ENCODE peak calls at places on chromosomes 7 and 10, in eight cellular contexts. N is Kasumi-1, Z is brain microvascular endothelial cell, K is fibroblast of pulmonary artery, S is AG04450, R is lower lobe of right lung, P is NCI-H2171 treated with DMSO at 0.1 percent for 48 hours, T is HT1080. I is an unnamed sample.

GRCh38 chr7:142917447-142917846 is 16.1 kb downstream of the TRPV5 start:
- DNase-seq in N (no peak), K (no peak), R (no peak), S (no peak), P (no peak), T (no peak), Z (no peak), I (no peak)

GRCh38 chr7:150955519-150956394 is 22.4 kb downstream of the KCNH2 start:
- DNase-seq in S (no peak), R (no peak), P (peak; percentile 69), N (no peak), T (no peak), K (no peak), Z (no peak), I (no peak)

GRCh38 chr7:42237162-42237821 is at the start of gene GLI3:
- DNase-seq in P (peak; percentile 46), R (peak; percentile 74), S (peak; percentile 77), T (peak; percentile 89), Z (peak; percentile 87), K (peak; percentile 95), N (peak; percentile 84), I (peak; percentile 83)

GRCh38 chr7:141654551-141654950 is 47.4 kb downstream of the DENND11 start:
- DNase-seq in S (peak; percentile 33), Z (peak; percentile 75), K (peak; percentile 82), T (peak; percentile 69), R (no peak), N (peak; percentile 92), P (peak; percentile 63), I (peak; percentile 79)

GRCh38 chr10:23399701-23400144 is 39.2 kb upstream of the OTUD1 start:
- DNase-seq in N (no peak), S (peak; percentile 68), K (peak; percentile 87), P (no peak), R (no peak), T (no peak), Z (peak; percentile 91), I (peak; percentile 75)

GRCh38 chr10:131841669-131842139 is 59.1 kb upstream of the PPP2R2D start:
- DNase-seq in T (no peak), P (no peak), R (no peak), N (no peak), Z (no peak), K (no peak), S (no peak), I (no peak)

GRCh38 chr7:485188-486081 is 34.2 kb downstream of the PDGFA start:
- DNase-seq in K (no peak), T (no peak), R (peak; percentile 61), S (no peak), P (peak; percentile 23), N (no peak), Z (no peak), I (peak; percentile 33)

GRCh38 chr10:127345231-127345965 is 149.0 kb upstream of the INSYN2A start:
- DNase-seq in N (no peak), Z (no peak), S (no peak), T (no peak), P (peak; percentile 62), K (no peak), R (no peak), I (no peak)

I was measured in kidney tubule cell.